ENCODE peak calls at places on chromosomes 6 and 20, in ten cellular contexts. H, C, K, J, W, V, A, Y, F and U are unnamed samples.

GRCh38 chr6:123091091-123091895 is 95.3 kb downstream of the CLVS2 start:
- DNase-seq in V (no peak), Y (peak; percentile 23), W (no peak), J (peak; percentile 58), F (no peak), H (peak; percentile 36), K (no peak), A (no peak), C (peak; percentile 79), U (no peak)

GRCh38 chr6:150198532-150198931 is 55.7 kb downstream of the PPP1R14C start:
- DNase-seq in W (no peak), J (no peak), A (no peak), K (no peak), Y (no peak), H (no peak), C (no peak), V (no peak), F (no peak), U (no peak)

GRCh38 chr6:5997420-5998093 is 9.2 kb downstream of the NRN1 start:
- DNase-seq in A (no peak), H (no peak), W (no peak), C (no peak), J (no peak), Y (no peak), F (no peak), V (no peak), K (no peak), U (no peak)

GRCh38 chr20:34941224-34941623 is 14.4 kb downstream of the GSS start:
- DNase-seq in F (no peak), C (no peak), V (no peak), Y (no peak), J (no peak), H (peak; percentile 27), K (no peak), W (no peak), A (no peak), U (no peak)

GRCh38 chr6:159170333-159170672 is 1.1 kb downstream of the FNDC1 start:
- DNase-seq in V (no peak), J (no peak), A (no peak), Y (peak; percentile 48), W (no peak), K (no peak), C (no peak), H (peak; percentile 58), F (no peak), U (no peak)

GRCh38 chr20:57394087-57395082 is 3.2 kb downstream of the RBM38 start:
- DNase-seq in Y (no peak), W (peak; percentile 19), A (no peak), F (no peak), V (no peak), C (no peak), J (no peak), H (no peak), K (no peak), U (no peak)

GRCh38 chr6:25132934-25133333 is 146.2 kb upstream of the CARMIL1 start:
- DNase-seq in W (no peak), F (no peak), V (no peak), J (no peak), C (no peak), H (no peak), A (no peak), K (no peak), Y (no peak), U (no peak)

GRCh38 chr6:109783245-109783990 is 92.3 kb downstream of the FIG4 start:
- DNase-seq in A (no peak), H (no peak), F (no peak), Y (no peak), C (peak; percentile 32), J (peak; percentile 41), V (no peak), K (no peak), W (no peak), U (no peak)

GRCh38 chr6:101876431-101876830 is 482.9 kb downstream of the GRIK2 start:
- DNase-seq in Y (no peak), K (no peak), F (no peak), J (no peak), V (no peak), C (no peak), A (no peak), W (no peak), H (no peak), U (no peak)

DNA sequence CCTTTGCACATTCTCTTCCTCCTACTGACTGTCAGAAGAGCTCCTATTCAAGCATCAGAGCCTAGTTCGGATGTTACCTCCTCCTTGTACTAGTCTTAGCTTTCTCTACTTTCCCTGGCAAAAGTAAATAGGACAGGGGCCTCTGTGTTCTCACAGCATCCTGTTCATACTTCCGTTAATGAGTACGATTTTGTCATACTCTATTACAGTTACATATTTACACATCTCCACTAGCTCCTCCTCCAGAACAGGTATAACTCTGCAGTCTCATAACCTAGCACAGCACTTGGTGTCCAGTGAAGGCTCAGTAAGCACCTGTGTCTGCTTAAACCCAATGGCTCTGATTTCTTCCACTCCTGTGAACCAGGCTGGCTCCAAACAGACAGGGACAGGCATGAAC is 7.0 kb downstream of the ELMO2 start:
- DNase-seq in J (no peak), A (no peak), C (peak; percentile 8), F (no peak), K (peak; percentile 19), W (no peak), Y (no peak), H (no peak), V (no peak), U (no peak)
- H3K4me1 ChIP-seq in J (peaks cover 26% of the 10 kb centered on the region), A (peaks cover 30% of the 10 kb centered on the region), C (peaks cover 36% of the 10 kb centered on the region), F (peaks cover 55% of the 10 kb centered on the region), K (peaks cover 60% of the 10 kb centered on the region), W (no peaks in the 10 kb centered on the region), Y (peaks cover 8% of the 10 kb centered on the region), H (peaks cover 17% of the 10 kb centered on the region), V (peaks cover 93% of the 10 kb centered on the region), U (peaks cover 93% of the 10 kb centered on the region)

GRCh38 chr20:48309293-48309692 is 518.5 kb downstream of the PREX1 start:
- DNase-seq in C (no peak), V (no peak), F (no peak), W (no peak), J (no peak), Y (no peak), H (no peak), A (no peak), K (no peak), U (no peak)
- H3K27ac ChIP-seq in C (no peak overlapping the region), V (no peak overlapping the region), F (no peak overlapping the region), W (no peak overlapping the region), J (no peak overlapping the region), Y (no peak overlapping the region), H (no peak overlapping the region), A (no peak overlapping the region), K (no peak overlapping the region), U (no peak overlapping the region)

GRCh38 chr20:51941503-51941902 is 139.2 kb upstream of the SALL4 start:
- DNase-seq in F (no peak), C (no peak), K (no peak), V (no peak), A (no peak), W (no peak), Y (no peak), H (no peak), J (no peak), U (no peak)

GRCh38 chr20:51934301-51935002 is 132.1 kb upstream of the SALL4 start:
- DNase-seq in K (no peak), A (no peak), V (no peak), J (no peak), H (no peak), F (no peak), C (peak; percentile 82), Y (no peak), W (no peak), U (no peak)

GRCh38 chr20:51935003-51935358 is 132.7 kb upstream of the SALL4 start:
- DNase-seq in Y (no peak), V (no peak), J (no peak), K (no peak), C (no peak), H (no peak), F (no peak), A (no peak), W (no peak), U (no peak)

GRCh38 chr20:51938557-51939324 is 136.4 kb upstream of the SALL4 start:
- DNase-seq in J (peak; percentile 21), C (peak; percentile 78), W (no peak), H (no peak), F (no peak), A (no peak), Y (no peak), V (no peak), K (no peak), U (no peak)

GRCh38 chr20:51937780-51938179 is 135.5 kb upstream of the SALL4 start:
- DNase-seq in C (no peak), K (no peak), W (no peak), Y (no peak), F (no peak), V (no peak), H (no peak), A (no peak), J (no peak), U (no peak)
- H3K4me1 ChIP-seq in C (peaks cover 33% of the 10 kb centered on the region), K (no peaks in the 10 kb centered on the region), W (no peaks in the 10 kb centered on the region), Y (peaks cover 8% of the 10 kb centered on the region), F (no peaks in the 10 kb centered on the region), V (no peaks in the 10 kb centered on the region), H (no peaks in the 10 kb centered on the region), A (no peaks in the 10 kb centered on the region), J (no peaks in the 10 kb centered on the region), U (no peaks in the 10 kb centered on the region)

GRCh38 chr6:53282741-53283140 is 66.0 kb downstream of the ELOVL5 start:
- DNase-seq in Y (no peak), W (no peak), H (no peak), K (no peak), A (no peak), V (no peak), F (no peak), J (no peak), C (no peak), U (no peak)
- H3K27ac ChIP-seq in Y (peak overlapping the region; percentile 43), W (no peak overlapping the region), H (no peak overlapping the region), K (no peak overlapping the region), A (peak overlapping the region; percentile 74), V (peak overlapping the region; percentile 36), F (peak overlapping the region; percentile 78), J (no peak overlapping the region), C (no peak overlapping the region), U (no peak overlapping the region)

DNA sequence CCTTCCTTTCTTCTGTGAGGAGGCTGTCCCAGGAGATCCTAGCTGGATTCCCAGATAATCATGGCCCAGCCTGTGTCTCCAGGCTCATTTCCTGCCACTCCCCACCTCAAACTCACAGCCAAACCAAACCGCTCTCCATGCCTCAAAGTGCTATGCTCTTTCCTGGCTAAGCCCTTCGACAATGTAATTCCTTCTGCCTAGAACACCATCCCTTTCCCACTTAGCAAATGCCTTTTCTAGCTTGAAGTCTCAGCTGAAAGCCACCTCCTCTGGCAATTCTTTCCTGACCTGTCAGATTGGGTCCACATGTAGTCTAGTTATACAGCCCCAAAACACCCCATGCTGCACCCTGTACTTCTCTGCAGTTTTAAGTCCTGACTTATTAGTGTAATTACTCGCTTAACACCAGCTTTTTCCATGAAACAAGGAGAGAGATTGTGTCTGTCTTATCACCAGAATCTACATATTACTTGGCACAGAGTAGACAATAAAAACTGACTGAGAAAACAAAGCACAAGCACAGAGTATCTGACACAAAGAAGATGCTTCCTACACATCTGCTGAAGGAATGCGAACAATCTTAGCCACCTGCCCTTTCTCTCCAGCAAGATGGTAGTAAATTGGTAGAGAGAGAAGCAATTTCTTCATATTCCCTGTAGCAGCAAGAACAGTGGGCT is 5.4 kb downstream of the TRIM26 start:
- DNase-seq in F (no peak), Y (peak; percentile 36), J (peak; percentile 55), W (no peak), K (no peak), A (no peak), C (no peak), V (no peak), H (peak; percentile 49), U (no peak)
- H3K4me1 ChIP-seq in F (peaks cover 39% of the 10 kb centered on the region), Y (peaks cover 29% of the 10 kb centered on the region), J (peaks cover 10% of the 10 kb centered on the region), W (peaks cover 2% of the 10 kb centered on the region), K (peaks cover 59% of the 10 kb centered on the region), A (peaks cover 30% of the 10 kb centered on the region), C (peaks cover 34% of the 10 kb centered on the region), V (peaks cover 70% of the 10 kb centered on the region), H (peaks cover 16% of the 10 kb centered on the region), U (peaks cover 59% of the 10 kb centered on the region)

GRCh38 chr6:44063561-44064059 is 63.6 kb downstream of the MRPL14 start:
- DNase-seq in J (no peak), V (no peak), W (no peak), A (no peak), C (no peak), F (no peak), H (no peak), Y (no peak), K (no peak), U (no peak)
- H3K27ac ChIP-seq in J (no peak overlapping the region), V (peak overlapping the region; percentile 89), W (no peak overlapping the region), A (peak overlapping the region; percentile 96), C (peak overlapping the region; percentile 92), F (no peak overlapping the region), H (peak overlapping the region; percentile 49), Y (peak overlapping the region; percentile 81), K (no peak overlapping the region), U (peak overlapping the region; percentile 42)